ENCODE peak calls at places on chromosomes 3 and 15, in nine cellular contexts. One of them, this sample, is unnamed. For H3K4me1, the result is how much of the 10 kb centered on the place peaks cover.

GRCh38 chr3:116445291-116445841 is at the start of gene LSAMP:
- DNase-seq in testis: peak
- DNase-seq in esophagus squamous epithelium: no peak
- DNase-seq in adrenal gland: peak
- DNase-seq in HCT116: no peak
- DNase-seq in IMR-90: peak
- DNase-seq in sigmoid colon: peak
- DNase-seq in stomach: no peak
- DNase-seq in heart left ventricle: no peak
- DNase-seq in this sample: peak

GRCh38 chr3:140905557-140905956 is 36.1 kb upstream of the SLC25A36 start:
- DNase-seq in testis: no peak
- DNase-seq in adrenal gland: no peak
- DNase-seq in IMR-90: no peak
- DNase-seq in heart left ventricle: no peak
- DNase-seq in HCT116: no peak
- DNase-seq in esophagus squamous epithelium: no peak
- DNase-seq in sigmoid colon: no peak
- DNase-seq in stomach: no peak
- DNase-seq in this sample: no peak

GRCh38 chr3:102174312-102174712 is 260.5 kb upstream of the ZPLD1 start:
- DNase-seq in esophagus squamous epithelium: no peak
- DNase-seq in heart left ventricle: no peak
- DNase-seq in stomach: no peak
- DNase-seq in HCT116: no peak
- DNase-seq in IMR-90: peak
- DNase-seq in adrenal gland: no peak
- DNase-seq in testis: no peak
- DNase-seq in sigmoid colon: no peak
- DNase-seq in this sample: no peak

GRCh38 chr3:111582114-111582461 is 13.1 kb downstream of the ZBED2 start:
- DNase-seq in adrenal gland: no peak
- DNase-seq in heart left ventricle: no peak
- DNase-seq in sigmoid colon: no peak
- DNase-seq in HCT116: peak
- DNase-seq in IMR-90: peak
- DNase-seq in testis: no peak
- DNase-seq in esophagus squamous epithelium: no peak
- DNase-seq in stomach: no peak
- DNase-seq in this sample: peak

GRCh38 chr15:84880822-84881519 is 3.5 kb upstream of the SLC28A1 start:
- DNase-seq in sigmoid colon: peak
- DNase-seq in testis: no peak
- DNase-seq in esophagus squamous epithelium: no peak
- DNase-seq in HCT116: no peak
- DNase-seq in IMR-90: no peak
- DNase-seq in stomach: no peak
- DNase-seq in adrenal gland: no peak
- DNase-seq in heart left ventricle: no peak
- DNase-seq in this sample: no peak

GRCh38 chr3:136258199-136258598 is 8.1 kb downstream of the PCCB start:
- DNase-seq in testis: no peak
- DNase-seq in adrenal gland: no peak
- DNase-seq in heart left ventricle: no peak
- DNase-seq in sigmoid colon: no peak
- DNase-seq in IMR-90: no peak
- DNase-seq in stomach: no peak
- DNase-seq in esophagus squamous epithelium: no peak
- DNase-seq in HCT116: no peak
- DNase-seq in this sample: no peak

GRCh38 chr3:184636774-184637316 is 75.0 kb downstream of the MAGEF1 start:
- DNase-seq in IMR-90: peak
- DNase-seq in sigmoid colon: no peak
- DNase-seq in esophagus squamous epithelium: no peak
- DNase-seq in testis: no peak
- DNase-seq in HCT116: no peak
- DNase-seq in stomach: peak
- DNase-seq in adrenal gland: no peak
- DNase-seq in heart left ventricle: no peak
- DNase-seq in this sample: no peak

GRCh38 chr15:82646250-82647044 is 716 bp downstream of the CPEB1 start:
- DNase-seq in stomach: no peak
- DNase-seq in heart left ventricle: no peak
- DNase-seq in esophagus squamous epithelium: no peak
- DNase-seq in sigmoid colon: no peak
- DNase-seq in testis: peak
- DNase-seq in IMR-90: no peak
- DNase-seq in adrenal gland: peak
- DNase-seq in HCT116: no peak
- DNase-seq in this sample: peak

GRCh38 chr15:80581976-80582375 is 113.1 kb upstream of the ABHD17C start:
- DNase-seq in stomach: no peak
- DNase-seq in IMR-90: peak
- DNase-seq in heart left ventricle: no peak
- DNase-seq in HCT116: no peak
- DNase-seq in testis: no peak
- DNase-seq in adrenal gland: peak
- DNase-seq in esophagus squamous epithelium: no peak
- DNase-seq in sigmoid colon: peak
- DNase-seq in this sample: no peak

GRCh38 chr15:57384024-57384423 is 7.7 kb downstream of the CGNL1 start:
- DNase-seq in IMR-90: no peak
- DNase-seq in testis: no peak
- DNase-seq in esophagus squamous epithelium: no peak
- DNase-seq in adrenal gland: peak
- DNase-seq in sigmoid colon: peak
- DNase-seq in heart left ventricle: peak
- DNase-seq in HCT116: no peak
- DNase-seq in stomach: no peak
- DNase-seq in this sample: no peak

GRCh38 chr3:173253471-173253870 is 112.4 kb upstream of the SPATA16 start:
- DNase-seq in adrenal gland: no peak
- DNase-seq in HCT116: no peak
- DNase-seq in stomach: no peak
- DNase-seq in sigmoid colon: no peak
- DNase-seq in testis: no peak
- DNase-seq in heart left ventricle: no peak
- DNase-seq in esophagus squamous epithelium: no peak
- DNase-seq in IMR-90: no peak
- DNase-seq in this sample: no peak

GRCh38 chr3:124063168-124063909 is 71.4 kb upstream of the ROPN1 start:
- DNase-seq in heart left ventricle: no peak
- DNase-seq in sigmoid colon: no peak
- DNase-seq in adrenal gland: peak
- DNase-seq in HCT116: no peak
- DNase-seq in testis: no peak
- DNase-seq in IMR-90: peak
- DNase-seq in esophagus squamous epithelium: no peak
- DNase-seq in stomach: no peak
- DNase-seq in this sample: no peak

GRCh38 chr3:138949445-138950005 is 2.5 kb downstream of the FOXL2NB start:
- DNase-seq in adrenal gland: no peak
- DNase-seq in HCT116: no peak
- DNase-seq in sigmoid colon: no peak
- DNase-seq in esophagus squamous epithelium: no peak
- DNase-seq in heart left ventricle: no peak
- DNase-seq in IMR-90: no peak
- DNase-seq in stomach: no peak
- DNase-seq in testis: no peak
- DNase-seq in this sample: no peak

GRCh38 chr3:172751188-172751571 is 654 bp downstream of the ECT2 start:
- DNase-seq in adrenal gland: peak
- DNase-seq in esophagus squamous epithelium: no peak
- DNase-seq in stomach: no peak
- DNase-seq in testis: peak
- DNase-seq in HCT116: no peak
- DNase-seq in IMR-90: peak
- DNase-seq in sigmoid colon: no peak
- DNase-seq in heart left ventricle: no peak
- DNase-seq in this sample: peak

GRCh38 chr3:8813411-8813810 is 44.0 kb upstream of the OXTR start:
- DNase-seq in adrenal gland: no peak
- DNase-seq in HCT116: no peak
- DNase-seq in IMR-90: no peak
- DNase-seq in heart left ventricle: no peak
- DNase-seq in esophagus squamous epithelium: no peak
- DNase-seq in stomach: no peak
- DNase-seq in testis: no peak
- DNase-seq in sigmoid colon: no peak
- DNase-seq in this sample: no peak

DNA sequence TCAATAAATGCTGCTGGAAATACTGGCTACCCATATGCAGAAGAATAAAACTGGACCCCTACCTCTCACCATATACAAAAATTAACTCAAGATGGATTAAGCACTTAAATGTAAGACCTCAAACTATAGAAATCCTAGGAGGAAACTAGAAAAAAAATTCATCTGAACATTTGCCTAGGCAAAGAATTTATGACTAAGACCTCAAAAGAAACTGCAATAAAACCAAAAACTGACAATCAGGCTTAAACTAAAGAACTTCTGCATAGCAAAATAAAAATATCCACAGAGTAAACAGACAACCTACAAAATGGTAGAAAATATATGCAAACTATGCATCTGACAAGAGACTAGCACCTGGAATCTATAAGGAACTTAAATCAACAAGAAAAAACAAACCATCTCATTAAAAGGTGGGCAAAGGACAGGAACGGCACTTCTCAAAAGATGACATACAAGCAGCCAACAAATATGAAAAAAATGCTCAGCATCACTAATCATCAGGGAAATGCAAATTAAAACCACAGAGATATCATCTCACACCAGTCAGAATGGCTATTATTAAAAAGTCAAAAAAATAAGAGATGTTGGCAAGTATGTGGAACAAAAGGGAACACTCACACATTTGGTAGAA is 47.0 kb downstream of the MYO9A start:
- DNase-seq in heart left ventricle: no peak
- DNase-seq in testis: no peak
- DNase-seq in HCT116: no peak
- DNase-seq in stomach: no peak
- DNase-seq in sigmoid colon: no peak
- DNase-seq in esophagus squamous epithelium: no peak
- DNase-seq in adrenal gland: no peak
- DNase-seq in IMR-90: no peak
- DNase-seq in this sample: no peak
- TF ChIP-seq POLR2A in heart left ventricle: no peak
- TF ChIP-seq POLR2A in testis: no peak
- TF ChIP-seq POLR2A in HCT116: no peak
- TF ChIP-seq POLR2A in stomach: no peak
- TF ChIP-seq POLR2A in sigmoid colon: no peak
- TF ChIP-seq POLR2A in esophagus squamous epithelium: no peak
- TF ChIP-seq POLR2A in adrenal gland: no peak
- TF ChIP-seq POLR2A in IMR-90: no peak
- TF ChIP-seq POLR2A in this sample: no peak

GRCh38 chr15:64006642-64007041 is 39.6 kb downstream of the DAPK2 start:
- DNase-seq in stomach: peak
- DNase-seq in HCT116: no peak
- DNase-seq in IMR-90: no peak
- DNase-seq in testis: no peak
- DNase-seq in adrenal gland: no peak
- DNase-seq in heart left ventricle: no peak
- DNase-seq in sigmoid colon: no peak
- DNase-seq in esophagus squamous epithelium: no peak
- DNase-seq in this sample: no peak

GRCh38 chr15:64009241-64009640 is 37.0 kb downstream of the DAPK2 start:
- DNase-seq in stomach: no peak
- DNase-seq in adrenal gland: no peak
- DNase-seq in heart left ventricle: no peak
- DNase-seq in IMR-90: no peak
- DNase-seq in HCT116: no peak
- DNase-seq in testis: no peak
- DNase-seq in esophagus squamous epithelium: no peak
- DNase-seq in sigmoid colon: no peak
- DNase-seq in this sample: no peak

GRCh38 chr15:64010719-64011118 is 35.6 kb downstream of the DAPK2 start:
- DNase-seq in adrenal gland: peak
- DNase-seq in testis: peak
- DNase-seq in IMR-90: peak
- DNase-seq in sigmoid colon: no peak
- DNase-seq in esophagus squamous epithelium: peak
- DNase-seq in heart left ventricle: peak
- DNase-seq in stomach: peak
- DNase-seq in HCT116: peak
- DNase-seq in this sample: peak

GRCh38 chr15:64008177-64008576 is 38.1 kb downstream of the DAPK2 start:
- DNase-seq in stomach: no peak
- DNase-seq in esophagus squamous epithelium: no peak
- DNase-seq in testis: no peak
- DNase-seq in heart left ventricle: no peak
- DNase-seq in IMR-90: no peak
- DNase-seq in HCT116: no peak
- DNase-seq in sigmoid colon: no peak
- DNase-seq in adrenal gland: no peak
- DNase-seq in this sample: no peak

GRCh38 chr15:64009798-64010241 is 36.5 kb downstream of the DAPK2 start:
- DNase-seq in HCT116: no peak
- DNase-seq in testis: no peak
- DNase-seq in sigmoid colon: no peak
- DNase-seq in esophagus squamous epithelium: no peak
- DNase-seq in stomach: no peak
- DNase-seq in heart left ventricle: no peak
- DNase-seq in IMR-90: peak
- DNase-seq in adrenal gland: no peak
- DNase-seq in this sample: no peak
- H3K4me3 ChIP-seq in HCT116: no peak
- H3K4me3 ChIP-seq in testis: no peak
- H3K4me3 ChIP-seq in sigmoid colon: no peak
- H3K4me3 ChIP-seq in esophagus squamous epithelium: no peak
- H3K4me3 ChIP-seq in stomach: no peak
- H3K4me3 ChIP-seq in heart left ventricle: no peak
- H3K4me3 ChIP-seq in IMR-90: no peak
- H3K4me3 ChIP-seq in adrenal gland: no peak
- H3K4me3 ChIP-seq in this sample: no peak

DNA sequence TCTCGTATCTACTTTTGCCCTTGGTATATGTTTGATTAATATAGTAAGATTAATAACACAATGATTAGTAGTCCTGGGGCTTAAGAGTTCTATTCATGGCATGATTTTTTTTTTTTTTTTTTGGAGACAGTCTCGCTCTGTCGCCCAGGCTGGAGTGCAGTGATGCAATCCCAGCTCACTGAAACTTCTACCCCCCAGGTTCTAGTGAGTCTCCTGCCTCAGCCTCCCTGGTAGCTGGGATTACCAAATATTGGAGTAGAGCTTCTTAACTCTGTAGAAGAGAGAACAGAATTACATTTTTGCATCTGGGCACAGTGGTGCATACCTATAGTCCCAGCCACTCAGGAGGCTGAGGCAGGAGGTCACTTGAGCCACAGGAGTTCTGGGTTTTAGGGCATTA is 58.9 kb downstream of the RAB7A start:
- DNase-seq in esophagus squamous epithelium: no peak
- DNase-seq in sigmoid colon: no peak
- DNase-seq in testis: no peak
- DNase-seq in IMR-90: no peak
- DNase-seq in heart left ventricle: no peak
- DNase-seq in HCT116: no peak
- DNase-seq in adrenal gland: no peak
- DNase-seq in stomach: no peak
- DNase-seq in this sample: no peak
- H3K4me1 ChIP-seq in esophagus squamous epithelium: half or more
- H3K4me1 ChIP-seq in sigmoid colon: half or more
- H3K4me1 ChIP-seq in testis: under half
- H3K4me1 ChIP-seq in IMR-90: under half
- H3K4me1 ChIP-seq in heart left ventricle: half or more
- H3K4me1 ChIP-seq in HCT116: under half
- H3K4me1 ChIP-seq in adrenal gland: under half
- H3K4me1 ChIP-seq in stomach: under half
- H3K4me1 ChIP-seq in this sample: half or more

GRCh38 chr15:47792231-47792630 is 74.9 kb downstream of the SEMA6D start:
- DNase-seq in adrenal gland: no peak
- DNase-seq in IMR-90: no peak
- DNase-seq in sigmoid colon: no peak
- DNase-seq in heart left ventricle: no peak
- DNase-seq in testis: no peak
- DNase-seq in esophagus squamous epithelium: no peak
- DNase-seq in HCT116: no peak
- DNase-seq in stomach: no peak
- DNase-seq in this sample: no peak
- TF ChIP-seq POLR2A in adrenal gland: no peak
- TF ChIP-seq POLR2A in IMR-90: no peak
- TF ChIP-seq POLR2A in sigmoid colon: no peak
- TF ChIP-seq POLR2A in heart left ventricle: no peak
- TF ChIP-seq POLR2A in testis: no peak
- TF ChIP-seq POLR2A in esophagus squamous epithelium: no peak
- TF ChIP-seq POLR2A in HCT116: no peak
- TF ChIP-seq POLR2A in stomach: no peak
- TF ChIP-seq POLR2A in this sample: no peak